ENCODE peak calls at places on chromosomes 2 and 18, in five cellular contexts. E, O, I, D and G are unnamed samples.

GRCh38 chr2:16413257-16413656 is 252.4 kb downstream of the CYRIA start:
- DNase-seq in E (no peak), O (no peak), I (no peak), D (no peak), G (no peak)

GRCh38 chr2:130795431-130795830 is 40.1 kb downstream of the AMER3 start:
- DNase-seq in E (no peak), O (no peak), I (no peak), D (no peak), G (no peak)

GRCh38 chr2:216830346-216830745 is 29.5 kb downstream of the TNP1 start:
- DNase-seq in E (no peak), O (no peak), I (no peak), D (no peak), G (no peak)

GRCh38 chr2:127081826-127082633 is 24.9 kb downstream of the BIN1 start:
- DNase-seq in E (no peak), O (peak; percentile 61), I (no peak), D (no peak), G (peak; percentile 81)

GRCh38 chr18:9546468-9546867 is 67.9 kb downstream of the PPP4R1 start:
- DNase-seq in E (no peak), O (no peak), I (no peak), D (no peak), G (no peak)

GRCh38 chr2:172978053-172978383 is 97.6 kb upstream of the MAP3K20 start:
- DNase-seq in E (no peak), O (no peak), I (no peak), D (no peak), G (no peak)

GRCh38 chr2:10417551-10418335 is 30.4 kb downstream of the ODC1 start:
- DNase-seq in E (no peak), O (no peak), I (no peak), D (no peak), G (no peak)

GRCh38 chr2:100615471-100615870 is 52.7 kb downstream of the PDCL3 start:
- DNase-seq in E (no peak), O (no peak), I (no peak), D (no peak), G (no peak)

GRCh38 chr2:162212366-162212765 is 30.9 kb downstream of the FAP start:
- DNase-seq in E (no peak), O (peak; percentile 31), I (no peak), D (no peak), G (no peak)

GRCh38 chr2:16031055-16031847 is 90.9 kb downstream of the MYCN start:
- DNase-seq in E (no peak), O (no peak), I (no peak), D (no peak), G (no peak)

GRCh38 chr2:41605914-41606313 is 441.9 kb upstream of the PKDCC start:
- DNase-seq in E (no peak), O (no peak), I (no peak), D (no peak), G (no peak)
- H3K4me3 ChIP-seq in E (no peak overlapping the region), O (no peak overlapping the region), I (no peak overlapping the region), D (no peak overlapping the region), G (no peak overlapping the region)

DNA sequence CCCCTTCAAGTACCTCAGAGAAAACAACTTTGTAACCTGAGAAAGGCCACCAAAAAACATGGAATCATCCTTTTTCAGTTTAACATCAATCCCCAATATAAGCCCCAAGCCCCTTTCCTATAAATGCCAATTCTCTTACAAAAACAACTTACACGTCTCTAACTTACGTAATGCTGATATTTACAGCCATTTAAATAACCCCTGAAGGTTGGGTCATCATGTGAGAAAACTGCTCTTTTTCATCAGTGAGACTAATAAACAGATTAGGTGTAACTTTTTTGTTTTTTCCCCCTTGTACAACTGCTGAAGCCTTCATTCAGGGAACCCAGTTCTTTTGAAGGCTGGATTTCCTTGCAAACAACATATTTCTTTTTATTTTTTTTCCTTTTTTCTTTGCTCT is 3.7 kb downstream of the FASTKD1 start:
- DNase-seq in E (no peak), O (no peak), I (no peak), D (no peak), G (no peak)
- H3K4me3 ChIP-seq in E (no peak overlapping the region), O (no peak overlapping the region), I (no peak overlapping the region), D (no peak overlapping the region), G (no peak overlapping the region)

GRCh38 chr2:203533696-203534471 is 1.2 kb downstream of the RAPH1 start:
- DNase-seq in E (no peak), O (peak; percentile 75), I (no peak), D (peak; percentile 15), G (peak; percentile 54)
- H3K4me3 ChIP-seq in E (peak overlapping the region; percentile 96), O (peak overlapping the region; percentile 96), I (peak overlapping the region; percentile 100), D (peak overlapping the region; percentile 72), G (peak overlapping the region; percentile 17)

GRCh38 chr2:2324565-2325101 is 6.4 kb downstream of the MYT1L start:
- DNase-seq in E (no peak), O (no peak), I (no peak), D (no peak), G (no peak)
- H3K4me3 ChIP-seq in E (no peak overlapping the region), O (no peak overlapping the region), I (no peak overlapping the region), D (no peak overlapping the region), G (no peak overlapping the region)